ENCODE peak calls at places on chromosomes 12 and 14, in nine cellular contexts. One of them, this sample, is unnamed.

GRCh38 chr12:91924827-91925226 is 220.8 kb downstream of the BTG1 start:
- DNase-seq in mucosa of gallbladder: no peak
- DNase-seq in NCI-H1105: no peak
- DNase-seq in stimulated activated CD4-positive, alpha-beta T cell treated with anti-CD3 and anti-CD28 coated beads, Interleukin-2, amount 100 ng/mL, for 48 hours: no peak
- DNase-seq in NCI-H1694 treated with DMSO at 0.1 percent for 48 hours: no peak
- DNase-seq in posterior cingulate gyrus: no peak
- DNase-seq in progenitor cell of endocrine pancreas: no peak
- DNase-seq in left ventricle myocardium superior: no peak
- DNase-seq in RPMI8226: no peak
- DNase-seq in this sample: no peak

GRCh38 chr12:11347810-11348209 is 37.6 kb upstream of the PRB4 start:
- DNase-seq in stimulated activated CD4-positive, alpha-beta T cell treated with anti-CD3 and anti-CD28 coated beads, Interleukin-2, amount 100 ng/mL, for 48 hours: no peak
- DNase-seq in left ventricle myocardium superior: no peak
- DNase-seq in progenitor cell of endocrine pancreas: no peak
- DNase-seq in NCI-H1694 treated with DMSO at 0.1 percent for 48 hours: peak; percentile 25
- DNase-seq in NCI-H1105: no peak
- DNase-seq in mucosa of gallbladder: no peak
- DNase-seq in RPMI8226: no peak
- DNase-seq in posterior cingulate gyrus: no peak
- DNase-seq in this sample: no peak

GRCh38 chr12:3752096-3752709 is 706 bp downstream of the CRACR2A start:
- DNase-seq in stimulated activated CD4-positive, alpha-beta T cell treated with anti-CD3 and anti-CD28 coated beads, Interleukin-2, amount 100 ng/mL, for 48 hours: peak; percentile 57
- DNase-seq in posterior cingulate gyrus: no peak
- DNase-seq in RPMI8226: peak; percentile 63
- DNase-seq in NCI-H1105: no peak
- DNase-seq in NCI-H1694 treated with DMSO at 0.1 percent for 48 hours: no peak
- DNase-seq in mucosa of gallbladder: peak; percentile 23
- DNase-seq in progenitor cell of endocrine pancreas: no peak
- DNase-seq in left ventricle myocardium superior: peak; percentile 74
- DNase-seq in this sample: peak; percentile 72

GRCh38 chr12:103580026-103580425 is 7.0 kb upstream of the STAB2 start:
- DNase-seq in left ventricle myocardium superior: no peak
- DNase-seq in mucosa of gallbladder: no peak
- DNase-seq in RPMI8226: no peak
- DNase-seq in stimulated activated CD4-positive, alpha-beta T cell treated with anti-CD3 and anti-CD28 coated beads, Interleukin-2, amount 100 ng/mL, for 48 hours: no peak
- DNase-seq in NCI-H1105: no peak
- DNase-seq in posterior cingulate gyrus: no peak
- DNase-seq in progenitor cell of endocrine pancreas: no peak
- DNase-seq in NCI-H1694 treated with DMSO at 0.1 percent for 48 hours: no peak
- DNase-seq in this sample: no peak

GRCh38 chr14:93245764-93246420 is 38.8 kb downstream of the UBR7 start:
- DNase-seq in stimulated activated CD4-positive, alpha-beta T cell treated with anti-CD3 and anti-CD28 coated beads, Interleukin-2, amount 100 ng/mL, for 48 hours: no peak
- DNase-seq in posterior cingulate gyrus: no peak
- DNase-seq in NCI-H1105: no peak
- DNase-seq in left ventricle myocardium superior: no peak
- DNase-seq in mucosa of gallbladder: no peak
- DNase-seq in RPMI8226: no peak
- DNase-seq in progenitor cell of endocrine pancreas: no peak
- DNase-seq in NCI-H1694 treated with DMSO at 0.1 percent for 48 hours: no peak
- DNase-seq in this sample: no peak

GRCh38 chr12:69101505-69101904 is 137.9 kb upstream of the CPSF6 start:
- DNase-seq in RPMI8226: no peak
- DNase-seq in progenitor cell of endocrine pancreas: no peak
- DNase-seq in mucosa of gallbladder: peak; percentile 21
- DNase-seq in NCI-H1694 treated with DMSO at 0.1 percent for 48 hours: no peak
- DNase-seq in posterior cingulate gyrus: no peak
- DNase-seq in NCI-H1105: no peak
- DNase-seq in left ventricle myocardium superior: no peak
- DNase-seq in stimulated activated CD4-positive, alpha-beta T cell treated with anti-CD3 and anti-CD28 coated beads, Interleukin-2, amount 100 ng/mL, for 48 hours: no peak
- DNase-seq in this sample: no peak

GRCh38 chr12:109134186-109134917 is 18.0 kb downstream of the ACACB start:
- DNase-seq in left ventricle myocardium superior: peak; percentile 63
- DNase-seq in stimulated activated CD4-positive, alpha-beta T cell treated with anti-CD3 and anti-CD28 coated beads, Interleukin-2, amount 100 ng/mL, for 48 hours: no peak
- DNase-seq in RPMI8226: no peak
- DNase-seq in mucosa of gallbladder: no peak
- DNase-seq in progenitor cell of endocrine pancreas: no peak
- DNase-seq in posterior cingulate gyrus: no peak
- DNase-seq in NCI-H1105: no peak
- DNase-seq in NCI-H1694 treated with DMSO at 0.1 percent for 48 hours: no peak
- DNase-seq in this sample: no peak

GRCh38 chr12:93292731-93293566 is 84.8 kb upstream of the NUDT4 start:
- DNase-seq in mucosa of gallbladder: no peak
- DNase-seq in RPMI8226: no peak
- DNase-seq in NCI-H1694 treated with DMSO at 0.1 percent for 48 hours: no peak
- DNase-seq in stimulated activated CD4-positive, alpha-beta T cell treated with anti-CD3 and anti-CD28 coated beads, Interleukin-2, amount 100 ng/mL, for 48 hours: no peak
- DNase-seq in left ventricle myocardium superior: no peak
- DNase-seq in progenitor cell of endocrine pancreas: no peak
- DNase-seq in posterior cingulate gyrus: no peak
- DNase-seq in NCI-H1105: no peak
- DNase-seq in this sample: no peak

GRCh38 chr12:14108702-14109101 is 127.3 kb upstream of the GRIN2B start:
- DNase-seq in NCI-H1694 treated with DMSO at 0.1 percent for 48 hours: no peak
- DNase-seq in left ventricle myocardium superior: no peak
- DNase-seq in posterior cingulate gyrus: no peak
- DNase-seq in NCI-H1105: no peak
- DNase-seq in stimulated activated CD4-positive, alpha-beta T cell treated with anti-CD3 and anti-CD28 coated beads, Interleukin-2, amount 100 ng/mL, for 48 hours: no peak
- DNase-seq in mucosa of gallbladder: no peak
- DNase-seq in progenitor cell of endocrine pancreas: no peak
- DNase-seq in RPMI8226: no peak
- DNase-seq in this sample: no peak

GRCh38 chr12:19783547-19784444 is 344.5 kb downstream of the AEBP2 start:
- DNase-seq in stimulated activated CD4-positive, alpha-beta T cell treated with anti-CD3 and anti-CD28 coated beads, Interleukin-2, amount 100 ng/mL, for 48 hours: no peak
- DNase-seq in NCI-H1105: no peak
- DNase-seq in RPMI8226: no peak
- DNase-seq in progenitor cell of endocrine pancreas: no peak
- DNase-seq in NCI-H1694 treated with DMSO at 0.1 percent for 48 hours: peak; percentile 46
- DNase-seq in left ventricle myocardium superior: no peak
- DNase-seq in posterior cingulate gyrus: no peak
- DNase-seq in mucosa of gallbladder: no peak
- DNase-seq in this sample: no peak

GRCh38 chr12:115222220-115222619 is 538.2 kb upstream of the TBX3 start:
- DNase-seq in RPMI8226: no peak
- DNase-seq in progenitor cell of endocrine pancreas: no peak
- DNase-seq in left ventricle myocardium superior: no peak
- DNase-seq in stimulated activated CD4-positive, alpha-beta T cell treated with anti-CD3 and anti-CD28 coated beads, Interleukin-2, amount 100 ng/mL, for 48 hours: no peak
- DNase-seq in posterior cingulate gyrus: no peak
- DNase-seq in NCI-H1105: no peak
- DNase-seq in mucosa of gallbladder: no peak
- DNase-seq in NCI-H1694 treated with DMSO at 0.1 percent for 48 hours: no peak
- DNase-seq in this sample: no peak

GRCh38 chr14:70020350-70021170 is 141.3 kb downstream of the SMOC1 start:
- DNase-seq in mucosa of gallbladder: no peak
- DNase-seq in posterior cingulate gyrus: no peak
- DNase-seq in progenitor cell of endocrine pancreas: no peak
- DNase-seq in NCI-H1105: no peak
- DNase-seq in NCI-H1694 treated with DMSO at 0.1 percent for 48 hours: no peak
- DNase-seq in RPMI8226: no peak
- DNase-seq in left ventricle myocardium superior: no peak
- DNase-seq in stimulated activated CD4-positive, alpha-beta T cell treated with anti-CD3 and anti-CD28 coated beads, Interleukin-2, amount 100 ng/mL, for 48 hours: no peak
- DNase-seq in this sample: no peak

GRCh38 chr12:15982921-15983320 is 71.8 kb downstream of the DERA start:
- DNase-seq in posterior cingulate gyrus: no peak
- DNase-seq in mucosa of gallbladder: no peak
- DNase-seq in progenitor cell of endocrine pancreas: no peak
- DNase-seq in NCI-H1694 treated with DMSO at 0.1 percent for 48 hours: no peak
- DNase-seq in left ventricle myocardium superior: no peak
- DNase-seq in stimulated activated CD4-positive, alpha-beta T cell treated with anti-CD3 and anti-CD28 coated beads, Interleukin-2, amount 100 ng/mL, for 48 hours: no peak
- DNase-seq in NCI-H1105: no peak
- DNase-seq in RPMI8226: no peak
- DNase-seq in this sample: no peak

GRCh38 chr12:115811066-115811465 is 466.4 kb downstream of the MED13L start:
- DNase-seq in NCI-H1694 treated with DMSO at 0.1 percent for 48 hours: no peak
- DNase-seq in stimulated activated CD4-positive, alpha-beta T cell treated with anti-CD3 and anti-CD28 coated beads, Interleukin-2, amount 100 ng/mL, for 48 hours: no peak
- DNase-seq in RPMI8226: no peak
- DNase-seq in mucosa of gallbladder: no peak
- DNase-seq in posterior cingulate gyrus: no peak
- DNase-seq in NCI-H1105: no peak
- DNase-seq in left ventricle myocardium superior: no peak
- DNase-seq in progenitor cell of endocrine pancreas: no peak
- DNase-seq in this sample: no peak

GRCh38 chr12:68106660-68107059 is 52.9 kb downstream of the IFNG start:
- DNase-seq in stimulated activated CD4-positive, alpha-beta T cell treated with anti-CD3 and anti-CD28 coated beads, Interleukin-2, amount 100 ng/mL, for 48 hours: no peak
- DNase-seq in RPMI8226: no peak
- DNase-seq in left ventricle myocardium superior: no peak
- DNase-seq in NCI-H1694 treated with DMSO at 0.1 percent for 48 hours: no peak
- DNase-seq in progenitor cell of endocrine pancreas: no peak
- DNase-seq in NCI-H1105: no peak
- DNase-seq in mucosa of gallbladder: no peak
- DNase-seq in posterior cingulate gyrus: no peak
- DNase-seq in this sample: no peak

GRCh38 chr12:104699489-104700194 is 242.9 kb downstream of the CHST11 start:
- DNase-seq in mucosa of gallbladder: no peak
- DNase-seq in NCI-H1694 treated with DMSO at 0.1 percent for 48 hours: no peak
- DNase-seq in left ventricle myocardium superior: no peak
- DNase-seq in progenitor cell of endocrine pancreas: no peak
- DNase-seq in stimulated activated CD4-positive, alpha-beta T cell treated with anti-CD3 and anti-CD28 coated beads, Interleukin-2, amount 100 ng/mL, for 48 hours: no peak
- DNase-seq in NCI-H1105: no peak
- DNase-seq in posterior cingulate gyrus: no peak
- DNase-seq in RPMI8226: no peak
- DNase-seq in this sample: peak; percentile 30

GRCh38 chr12:123232807-123233504 is at the start of the genes MPHOSPH9 and MTRFR:
- DNase-seq in stimulated activated CD4-positive, alpha-beta T cell treated with anti-CD3 and anti-CD28 coated beads, Interleukin-2, amount 100 ng/mL, for 48 hours: peak; percentile 92
- DNase-seq in progenitor cell of endocrine pancreas: peak; percentile 97
- DNase-seq in mucosa of gallbladder: peak; percentile 99
- DNase-seq in NCI-H1105: peak; percentile 99
- DNase-seq in posterior cingulate gyrus: peak; percentile 98
- DNase-seq in RPMI8226: peak; percentile 99
- DNase-seq in left ventricle myocardium superior: peak; percentile 99
- DNase-seq in NCI-H1694 treated with DMSO at 0.1 percent for 48 hours: peak; percentile 99
- DNase-seq in this sample: peak; percentile 86

GRCh38 chr12:68733661-68734071 is 12.3 kb upstream of the SLC35E3 start:
- DNase-seq in progenitor cell of endocrine pancreas: no peak
- DNase-seq in NCI-H1105: no peak
- DNase-seq in NCI-H1694 treated with DMSO at 0.1 percent for 48 hours: no peak
- DNase-seq in mucosa of gallbladder: no peak
- DNase-seq in RPMI8226: no peak
- DNase-seq in posterior cingulate gyrus: no peak
- DNase-seq in stimulated activated CD4-positive, alpha-beta T cell treated with anti-CD3 and anti-CD28 coated beads, Interleukin-2, amount 100 ng/mL, for 48 hours: no peak
- DNase-seq in left ventricle myocardium superior: no peak
- DNase-seq in this sample: no peak

GRCh38 chr14:100786131-100786530 is 39.8 kb upstream of the MEG3 start:
- DNase-seq in stimulated activated CD4-positive, alpha-beta T cell treated with anti-CD3 and anti-CD28 coated beads, Interleukin-2, amount 100 ng/mL, for 48 hours: no peak
- DNase-seq in posterior cingulate gyrus: peak; percentile 54
- DNase-seq in mucosa of gallbladder: no peak
- DNase-seq in NCI-H1694 treated with DMSO at 0.1 percent for 48 hours: no peak
- DNase-seq in RPMI8226: no peak
- DNase-seq in progenitor cell of endocrine pancreas: no peak
- DNase-seq in NCI-H1105: no peak
- DNase-seq in left ventricle myocardium superior: no peak
- DNase-seq in this sample: no peak

GRCh38 chr12:93019911-93020224 is 90.8 kb upstream of the EEA1 start:
- DNase-seq in NCI-H1694 treated with DMSO at 0.1 percent for 48 hours: no peak
- DNase-seq in RPMI8226: no peak
- DNase-seq in NCI-H1105: no peak
- DNase-seq in mucosa of gallbladder: peak; percentile 59
- DNase-seq in posterior cingulate gyrus: no peak
- DNase-seq in stimulated activated CD4-positive, alpha-beta T cell treated with anti-CD3 and anti-CD28 coated beads, Interleukin-2, amount 100 ng/mL, for 48 hours: no peak
- DNase-seq in left ventricle myocardium superior: no peak
- DNase-seq in progenitor cell of endocrine pancreas: no peak
- DNase-seq in this sample: no peak

GRCh38 chr12:42704340-42704739 is 114.8 kb upstream of the PRICKLE1 start:
- DNase-seq in posterior cingulate gyrus: no peak
- DNase-seq in NCI-H1694 treated with DMSO at 0.1 percent for 48 hours: no peak
- DNase-seq in progenitor cell of endocrine pancreas: no peak
- DNase-seq in NCI-H1105: no peak
- DNase-seq in mucosa of gallbladder: no peak
- DNase-seq in left ventricle myocardium superior: no peak
- DNase-seq in RPMI8226: no peak
- DNase-seq in stimulated activated CD4-positive, alpha-beta T cell treated with anti-CD3 and anti-CD28 coated beads, Interleukin-2, amount 100 ng/mL, for 48 hours: no peak
- DNase-seq in this sample: no peak

GRCh38 chr14:61503167-61503801 is 181.9 kb downstream of the PRKCH start:
- DNase-seq in RPMI8226: no peak
- DNase-seq in stimulated activated CD4-positive, alpha-beta T cell treated with anti-CD3 and anti-CD28 coated beads, Interleukin-2, amount 100 ng/mL, for 48 hours: no peak
- DNase-seq in NCI-H1105: no peak
- DNase-seq in left ventricle myocardium superior: no peak
- DNase-seq in progenitor cell of endocrine pancreas: no peak
- DNase-seq in mucosa of gallbladder: no peak
- DNase-seq in posterior cingulate gyrus: no peak
- DNase-seq in NCI-H1694 treated with DMSO at 0.1 percent for 48 hours: no peak
- DNase-seq in this sample: no peak

GRCh38 chr12:131097247-131098177 is 143.8 kb downstream of the ADGRD1 start:
- DNase-seq in left ventricle myocardium superior: peak; percentile 79
- DNase-seq in mucosa of gallbladder: no peak
- DNase-seq in RPMI8226: no peak
- DNase-seq in NCI-H1105: peak; percentile 4
- DNase-seq in NCI-H1694 treated with DMSO at 0.1 percent for 48 hours: no peak
- DNase-seq in posterior cingulate gyrus: no peak
- DNase-seq in progenitor cell of endocrine pancreas: no peak
- DNase-seq in stimulated activated CD4-positive, alpha-beta T cell treated with anti-CD3 and anti-CD28 coated beads, Interleukin-2, amount 100 ng/mL, for 48 hours: no peak
- DNase-seq in this sample: no peak

GRCh38 chr12:53389702-53390101 is 9.7 kb downstream of the SP1 start:
- DNase-seq in mucosa of gallbladder: no peak
- DNase-seq in NCI-H1694 treated with DMSO at 0.1 percent for 48 hours: no peak
- DNase-seq in RPMI8226: no peak
- DNase-seq in NCI-H1105: no peak
- DNase-seq in posterior cingulate gyrus: no peak
- DNase-seq in progenitor cell of endocrine pancreas: no peak
- DNase-seq in stimulated activated CD4-positive, alpha-beta T cell treated with anti-CD3 and anti-CD28 coated beads, Interleukin-2, amount 100 ng/mL, for 48 hours: no peak
- DNase-seq in left ventricle myocardium superior: no peak
- DNase-seq in this sample: no peak

GRCh38 chr12:128801879-128802391 is 21.8 kb downstream of the SLC15A4 start:
- DNase-seq in mucosa of gallbladder: no peak
- DNase-seq in RPMI8226: no peak
- DNase-seq in progenitor cell of endocrine pancreas: no peak
- DNase-seq in posterior cingulate gyrus: no peak
- DNase-seq in NCI-H1694 treated with DMSO at 0.1 percent for 48 hours: no peak
- DNase-seq in NCI-H1105: no peak
- DNase-seq in stimulated activated CD4-positive, alpha-beta T cell treated with anti-CD3 and anti-CD28 coated beads, Interleukin-2, amount 100 ng/mL, for 48 hours: no peak
- DNase-seq in left ventricle myocardium superior: no peak
- DNase-seq in this sample: no peak

GRCh38 chr12:94663702-94664101 is 13.3 kb upstream of the TMCC3 start:
- DNase-seq in posterior cingulate gyrus: no peak
- DNase-seq in mucosa of gallbladder: no peak
- DNase-seq in RPMI8226: no peak
- DNase-seq in progenitor cell of endocrine pancreas: no peak
- DNase-seq in NCI-H1694 treated with DMSO at 0.1 percent for 48 hours: no peak
- DNase-seq in stimulated activated CD4-positive, alpha-beta T cell treated with anti-CD3 and anti-CD28 coated beads, Interleukin-2, amount 100 ng/mL, for 48 hours: no peak
- DNase-seq in left ventricle myocardium superior: no peak
- DNase-seq in NCI-H1105: no peak
- DNase-seq in this sample: no peak

GRCh38 chr14:102096569-102097188 is 9.8 kb upstream of the HSP90AA1 start:
- DNase-seq in mucosa of gallbladder: peak; percentile 87
- DNase-seq in RPMI8226: peak; percentile 60
- DNase-seq in posterior cingulate gyrus: peak; percentile 89
- DNase-seq in NCI-H1694 treated with DMSO at 0.1 percent for 48 hours: peak; percentile 95
- DNase-seq in NCI-H1105: peak; percentile 71
- DNase-seq in progenitor cell of endocrine pancreas: peak; percentile 60
- DNase-seq in left ventricle myocardium superior: peak; percentile 92
- DNase-seq in stimulated activated CD4-positive, alpha-beta T cell treated with anti-CD3 and anti-CD28 coated beads, Interleukin-2, amount 100 ng/mL, for 48 hours: peak; percentile 70
- DNase-seq in this sample: no peak

GRCh38 chr14:38721822-38722431 is 381.1 kb downstream of the SEC23A start:
- DNase-seq in RPMI8226: peak; percentile 33
- DNase-seq in NCI-H1694 treated with DMSO at 0.1 percent for 48 hours: peak; percentile 28
- DNase-seq in progenitor cell of endocrine pancreas: peak; percentile 23
- DNase-seq in stimulated activated CD4-positive, alpha-beta T cell treated with anti-CD3 and anti-CD28 coated beads, Interleukin-2, amount 100 ng/mL, for 48 hours: peak; percentile 36
- DNase-seq in left ventricle myocardium superior: peak; percentile 35
- DNase-seq in posterior cingulate gyrus: peak; percentile 19
- DNase-seq in NCI-H1105: no peak
- DNase-seq in mucosa of gallbladder: peak; percentile 75
- DNase-seq in this sample: peak; percentile 14

GRCh38 chr12:63906876-63907275 is 62.4 kb downstream of the SRGAP1 start:
- DNase-seq in posterior cingulate gyrus: no peak
- DNase-seq in mucosa of gallbladder: no peak
- DNase-seq in NCI-H1694 treated with DMSO at 0.1 percent for 48 hours: no peak
- DNase-seq in NCI-H1105: no peak
- DNase-seq in left ventricle myocardium superior: no peak
- DNase-seq in progenitor cell of endocrine pancreas: no peak
- DNase-seq in stimulated activated CD4-positive, alpha-beta T cell treated with anti-CD3 and anti-CD28 coated beads, Interleukin-2, amount 100 ng/mL, for 48 hours: no peak
- DNase-seq in RPMI8226: no peak
- DNase-seq in this sample: no peak

GRCh38 chr12:3655331-3655900 is 97.5 kb downstream of the CRACR2A start:
- DNase-seq in mucosa of gallbladder: no peak
- DNase-seq in stimulated activated CD4-positive, alpha-beta T cell treated with anti-CD3 and anti-CD28 coated beads, Interleukin-2, amount 100 ng/mL, for 48 hours: no peak
- DNase-seq in progenitor cell of endocrine pancreas: no peak
- DNase-seq in RPMI8226: peak; percentile 40
- DNase-seq in posterior cingulate gyrus: no peak
- DNase-seq in NCI-H1105: peak; percentile 40
- DNase-seq in left ventricle myocardium superior: no peak
- DNase-seq in NCI-H1694 treated with DMSO at 0.1 percent for 48 hours: peak; percentile 61
- DNase-seq in this sample: peak; percentile 32

GRCh38 chr12:6364037-6364360 is 11.4 kb downstream of the SCNN1A start:
- DNase-seq in NCI-H1105: no peak
- DNase-seq in RPMI8226: no peak
- DNase-seq in stimulated activated CD4-positive, alpha-beta T cell treated with anti-CD3 and anti-CD28 coated beads, Interleukin-2, amount 100 ng/mL, for 48 hours: no peak
- DNase-seq in NCI-H1694 treated with DMSO at 0.1 percent for 48 hours: no peak
- DNase-seq in mucosa of gallbladder: no peak
- DNase-seq in left ventricle myocardium superior: peak; percentile 62
- DNase-seq in posterior cingulate gyrus: no peak
- DNase-seq in progenitor cell of endocrine pancreas: no peak
- DNase-seq in this sample: no peak